ENCODE peak calls at places on chromosomes 12 and 14, in eight cellular contexts. Y is kidney, F is left lung, Q is right atrium auricular region, D is WTC11, K is T-helper 2 cell, C is kidney glomerular epithelial cell, P is foreskin fibroblast. T is an unnamed sample.

GRCh38 chr14:104999361-104999760 is 13.8 kb downstream of the CLBA1 start:
- DNase-seq in Y (peak; percentile 39), F (no peak), Q (no peak), D (no peak), K (no peak), C (no peak), P (no peak), T (no peak)

GRCh38 chr14:96083667-96084320 is 44.6 kb downstream of the C14orf132 start:
- DNase-seq in Y (no peak), F (peak; percentile 81), Q (no peak), D (no peak), K (no peak), C (no peak), P (no peak), T (no peak)

GRCh38 chr12:112005419-112006395 is 7.3 kb downstream of the TMEM116 start:
- DNase-seq in Y (no peak), F (no peak), Q (no peak), D (peak; percentile 72), K (no peak), C (no peak), P (peak; percentile 39), T (no peak)

GRCh38 chr12:2641209-2641608 is 153.6 kb upstream of the FKBP4 start:
- DNase-seq in Y (peak; percentile 77), F (no peak), Q (no peak), D (peak; percentile 71), K (no peak), C (no peak), P (peak; percentile 49), T (no peak)

GRCh38 chr14:75548544-75548943 is 26.3 kb downstream of the BATF start:
- DNase-seq in Y (no peak), F (no peak), Q (no peak), D (no peak), K (no peak), C (no peak), P (peak; percentile 59), T (no peak)

GRCh38 chr12:26831959-26832816 is 806 bp downstream of the ITPR2 start:
- DNase-seq in Y (peak; percentile 88), F (peak; percentile 93), Q (peak; percentile 76), D (peak; percentile 46), K (peak; percentile 39), C (peak; percentile 51), P (peak; percentile 84), T (peak; percentile 44)

GRCh38 chr14:49769581-49770211 is 1.7 kb downstream of the KLHDC2 start:
- DNase-seq in Y (no peak), F (no peak), Q (no peak), D (no peak), K (no peak), C (no peak), P (peak; percentile 11), T (no peak)

GRCh38 chr12:66716522-66716921 is 37.6 kb upstream of the GRIP1 start:
- DNase-seq in Y (no peak), F (no peak), Q (no peak), D (no peak), K (no peak), C (no peak), P (no peak), T (no peak)

GRCh38 chr12:117685115-117685926 is 283.5 kb downstream of the KSR2 start:
- DNase-seq in Y (peak; percentile 91), F (no peak), Q (no peak), D (peak; percentile 85), K (no peak), C (peak; percentile 96), P (peak; percentile 88), T (no peak)

T was measured in CD8-positive, alpha-beta memory T cell.